ENCODE peak calls at places on chromosomes 6 and 20, in five cellular contexts. I is cerebellum; D is activated effector memory CD4-positive, alpha-beta T cell treated with Interleukin-2 at 50 U/mL for 16 hours; L is fibroblast of gingiva; W is CD4-positive, alpha-beta memory T cell. E is an unnamed sample.

GRCh38 chr6:2127484-2127911 is 117.9 kb downstream of the GMDS start:
- DNase-seq in I (no peak), D (no peak), L (no peak), W (peak; percentile 14), E (peak; percentile 37)

GRCh38 chr20:52312131-52312729 is 120.7 kb upstream of the ZFP64 start:
- DNase-seq in I (peak; percentile 38), D (peak; percentile 19), L (peak; percentile 33), W (peak; percentile 66), E (no peak)

GRCh38 chr6:24283043-24283985 is 74.5 kb downstream of the DCDC2 start:
- DNase-seq in I (peak; percentile 4), D (no peak), L (peak; percentile 62), W (peak; percentile 16), E (no peak)

GRCh38 chr6:112337209-112337638 is 9.9 kb upstream of the RFPL4B start:
- DNase-seq in I (peak; percentile 31), D (no peak), L (peak; percentile 85), W (no peak), E (no peak)

GRCh38 chr20:19523191-19523590 is 234.9 kb upstream of the RIN2 start:
- DNase-seq in I (no peak), D (no peak), L (no peak), W (no peak), E (no peak)

GRCh38 chr6:45574013-45574412 is 196.3 kb upstream of the SUPT3H start:
- DNase-seq in I (no peak), D (no peak), L (no peak), W (no peak), E (no peak)

GRCh38 chr6:140193269-140193668 is 818.8 kb upstream of the CITED2 start:
- DNase-seq in I (no peak), D (no peak), L (no peak), W (no peak), E (no peak)

GRCh38 chr20:63015147-63015664 is 8.4 kb upstream of the BHLHE23 start:
- DNase-seq in I (no peak), D (no peak), L (no peak), W (no peak), E (no peak)

GRCh38 chr6:43613721-43614395 is 15.2 kb downstream of the GTPBP2 start:
- DNase-seq in I (no peak), D (no peak), L (no peak), W (no peak), E (no peak)

GRCh38 chr20:52010541-52010940 is 181.0 kb downstream of the ZFP64 start:
- DNase-seq in I (no peak), D (no peak), L (no peak), W (no peak), E (no peak)

GRCh38 chr6:112017169-112017568 is 36.7 kb upstream of the CCN6 start:
- DNase-seq in I (no peak), D (no peak), L (no peak), W (no peak), E (no peak)

GRCh38 chr6:168239374-168239773 is 80.2 kb downstream of the DACT2 start:
- DNase-seq in I (no peak), D (no peak), L (no peak), W (no peak), E (no peak)

GRCh38 chr6:42428326-42429041 is 23.2 kb downstream of the TRERF1 start:
- DNase-seq in I (peak; percentile 17), D (peak; percentile 36), L (peak; percentile 78), W (peak; percentile 56), E (no peak)

GRCh38 chr20:35511814-35512420 is 17.5 kb downstream of the C20orf173 start:
- DNase-seq in I (peak; percentile 38), D (no peak), L (peak; percentile 35), W (no peak), E (no peak)

GRCh38 chr6:112372213-112372806 is 25.2 kb downstream of the RFPL4B start:
- DNase-seq in I (no peak), D (no peak), L (peak; percentile 12), W (no peak), E (no peak)

GRCh38 chr6:125058562-125058961 is 95.0 kb upstream of the TPD52L1 start:
- DNase-seq in I (no peak), D (no peak), L (no peak), W (no peak), E (no peak)

GRCh38 chr6:48289841-48290240 is 178.8 kb upstream of the PTCHD4 start:
- DNase-seq in I (no peak), D (no peak), L (no peak), W (no peak), E (no peak)

GRCh38 chr6:133099573-133099972 is 141.6 kb upstream of the EYA4 start:
- DNase-seq in I (no peak), D (no peak), L (peak; percentile 90), W (no peak), E (no peak)

GRCh38 chr6:13535306-13535705 is 39.1 kb upstream of the SIRT5 start:
- DNase-seq in I (peak; percentile 72), D (no peak), L (no peak), W (no peak), E (no peak)

GRCh38 chr6:40148882-40149573 is 214.8 kb upstream of the MOCS1 start:
- DNase-seq in I (no peak), D (no peak), L (no peak), W (no peak), E (no peak)

GRCh38 chr20:31811796-31812728 is 7.1 kb upstream of the MYLK2 start:
- DNase-seq in I (no peak), D (no peak), L (peak; percentile 61), W (no peak), E (no peak)

GRCh38 chr6:40579101-40579500 is 8.1 kb downstream of the LRFN2 start:
- DNase-seq in I (no peak), D (no peak), L (no peak), W (no peak), E (no peak)

GRCh38 chr6:109336221-109336955 is 45.9 kb downstream of the CD164 start:
- DNase-seq in I (no peak), D (no peak), L (peak; percentile 13), W (no peak), E (no peak)

GRCh38 chr6:32223258-32224235 is at the start of gene NOTCH4:
- DNase-seq in I (no peak), D (no peak), L (no peak), W (no peak), E (no peak)

GRCh38 chr20:12201289-12201991 is 283.7 kb downstream of the BTBD3 start:
- DNase-seq in I (no peak), D (no peak), L (no peak), W (no peak), E (no peak)

GRCh38 chr6:112106562-112106961 is 19.2 kb downstream of the FAM229B start:
- DNase-seq in I (no peak), D (no peak), L (no peak), W (no peak), E (no peak)

GRCh38 chr20:3172933-3173581 is at the start of gene LZTS3:
- DNase-seq in I (peak; percentile 79), D (peak; percentile 70), L (no peak), W (peak; percentile 84), E (peak; percentile 85)

GRCh38 chr6:35327349-35328027 is 14.9 kb upstream of the PPARD start:
- DNase-seq in I (no peak), D (peak; percentile 70), L (peak; percentile 32), W (peak; percentile 76), E (peak; percentile 71)

GRCh38 chr20:60108397-60108796 is 150.2 kb downstream of the CDH26 start:
- DNase-seq in I (no peak), D (no peak), L (no peak), W (no peak), E (no peak)

GRCh38 chr6:115770851-115771250 is 289.8 kb downstream of the FRK start:
- DNase-seq in I (no peak), D (no peak), L (no peak), W (no peak), E (no peak)

GRCh38 chr6:89035252-89036106 is 45.1 kb upstream of the PNRC1 start:
- DNase-seq in I (no peak), D (no peak), L (peak; percentile 97), W (no peak), E (no peak)

GRCh38 chr6:98014791-98015201 is 731.8 kb upstream of the MMS22L start:
- DNase-seq in I (no peak), D (no peak), L (no peak), W (no peak), E (no peak)

GRCh38 chr6:152391179-152391880 is 245.8 kb downstream of the SYNE1 start:
- DNase-seq in I (no peak), D (no peak), L (no peak), W (no peak), E (no peak)

GRCh38 chr6:19880066-19880465 is 42.9 kb downstream of the ID4 start:
- DNase-seq in I (no peak), D (no peak), L (no peak), W (no peak), E (no peak)

GRCh38 chr6:84615113-84615850 is 149.1 kb downstream of the TBX18 start:
- DNase-seq in I (no peak), D (no peak), L (no peak), W (no peak), E (no peak)

GRCh38 chr6:113392551-113393055 is 464.5 kb upstream of the MARCKS start:
- DNase-seq in I (no peak), D (no peak), L (no peak), W (no peak), E (no peak)

GRCh38 chr20:4674672-4675071 is 47.0 kb upstream of the PRND start:
- DNase-seq in I (no peak), D (no peak), L (peak; percentile 48), W (no peak), E (no peak)

GRCh38 chr6:13487122-13488014 is at the start of gene GFOD1:
- DNase-seq in I (peak; percentile 97), D (peak; percentile 57), L (peak; percentile 87), W (peak; percentile 68), E (peak; percentile 87)

E was measured in activated naive CD8-positive, alpha-beta T cell treated with anti-CD3 and anti-CD28 coated beads, Interleukin-2, amount 10 ng/mL, durations not matched to agents 7 days and 5 days.